ENCODE peak calls at places on chromosome 5, in seven cellular contexts. One of them, this sample, is unnamed.

GRCh38 chr5:140633081-140633471 is at the start of gene CD14:
- DNase-seq in GM23248: peak
- DNase-seq in GM23338: peak
- DNase-seq in mammary epithelial cell: peak
- DNase-seq in neural progenitor cell: no peak
- DNase-seq in fibroblast of lung: peak
- DNase-seq in PC-3: peak
- DNase-seq in this sample: peak

GRCh38 chr5:72951850-72952468 is 3.9 kb upstream of the FCHO2 start:
- DNase-seq in PC-3: peak
- DNase-seq in fibroblast of lung: peak
- DNase-seq in neural progenitor cell: no peak
- DNase-seq in GM23338: no peak
- DNase-seq in GM23248: peak
- DNase-seq in mammary epithelial cell: peak
- DNase-seq in this sample: no peak

GRCh38 chr5:66553368-66553912 is 42.8 kb upstream of the MAST4 start:
- DNase-seq in mammary epithelial cell: no peak
- DNase-seq in neural progenitor cell: no peak
- DNase-seq in GM23248: no peak
- DNase-seq in PC-3: peak
- DNase-seq in fibroblast of lung: no peak
- DNase-seq in GM23338: no peak
- DNase-seq in this sample: no peak

GRCh38 chr5:80078921-80079320 is 43.8 kb downstream of the THBS4 start:
- DNase-seq in neural progenitor cell: no peak
- DNase-seq in PC-3: no peak
- DNase-seq in GM23338: no peak
- DNase-seq in GM23248: no peak
- DNase-seq in mammary epithelial cell: no peak
- DNase-seq in fibroblast of lung: no peak
- DNase-seq in this sample: no peak

GRCh38 chr5:17238521-17239041 is 21.1 kb downstream of the BASP1 start:
- DNase-seq in fibroblast of lung: peak
- DNase-seq in mammary epithelial cell: peak
- DNase-seq in neural progenitor cell: no peak
- DNase-seq in PC-3: peak
- DNase-seq in GM23338: no peak
- DNase-seq in GM23248: peak
- DNase-seq in this sample: peak

GRCh38 chr5:6717687-6718086 is 4.5 kb downstream of the TENT4A start:
- DNase-seq in mammary epithelial cell: no peak
- DNase-seq in GM23338: no peak
- DNase-seq in neural progenitor cell: no peak
- DNase-seq in GM23248: no peak
- DNase-seq in fibroblast of lung: no peak
- DNase-seq in PC-3: no peak
- DNase-seq in this sample: no peak

GRCh38 chr5:80656425-80656824 is 1.6 kb upstream of the DHFR start:
- DNase-seq in GM23338: peak
- DNase-seq in neural progenitor cell: no peak
- DNase-seq in PC-3: no peak
- DNase-seq in fibroblast of lung: no peak
- DNase-seq in mammary epithelial cell: no peak
- DNase-seq in GM23248: peak
- DNase-seq in this sample: peak

GRCh38 chr5:178120661-178121357 is 7.5 kb downstream of the N4BP3 start:
- DNase-seq in fibroblast of lung: peak
- DNase-seq in mammary epithelial cell: no peak
- DNase-seq in neural progenitor cell: peak
- DNase-seq in GM23248: peak
- DNase-seq in GM23338: peak
- DNase-seq in PC-3: peak
- DNase-seq in this sample: peak

GRCh38 chr5:52840286-52841050 is 52.8 kb downstream of the ITGA1 start:
- DNase-seq in fibroblast of lung: peak
- DNase-seq in GM23248: peak
- DNase-seq in GM23338: no peak
- DNase-seq in PC-3: no peak
- DNase-seq in neural progenitor cell: peak
- DNase-seq in mammary epithelial cell: no peak
- DNase-seq in this sample: peak

GRCh38 chr5:143227301-143227700 is 176.2 kb downstream of the NR3C1 start:
- DNase-seq in PC-3: no peak
- DNase-seq in mammary epithelial cell: no peak
- DNase-seq in fibroblast of lung: no peak
- DNase-seq in neural progenitor cell: no peak
- DNase-seq in GM23248: no peak
- DNase-seq in GM23338: no peak
- DNase-seq in this sample: no peak

GRCh38 chr5:92378961-92379611 is 996.0 kb upstream of the ARRDC3 start:
- DNase-seq in GM23248: peak
- DNase-seq in GM23338: peak
- DNase-seq in mammary epithelial cell: peak
- DNase-seq in fibroblast of lung: peak
- DNase-seq in PC-3: peak
- DNase-seq in neural progenitor cell: peak
- DNase-seq in this sample: no peak

GRCh38 chr5:126376443-126376842 is 46.8 kb upstream of the GRAMD2B start:
- DNase-seq in PC-3: no peak
- DNase-seq in GM23248: no peak
- DNase-seq in GM23338: no peak
- DNase-seq in mammary epithelial cell: no peak
- DNase-seq in neural progenitor cell: no peak
- DNase-seq in fibroblast of lung: no peak
- DNase-seq in this sample: no peak

GRCh38 chr5:150438873-150439546 is 10.5 kb downstream of the RPS14 start:
- DNase-seq in fibroblast of lung: no peak
- DNase-seq in GM23338: peak
- DNase-seq in mammary epithelial cell: no peak
- DNase-seq in GM23248: peak
- DNase-seq in PC-3: peak
- DNase-seq in neural progenitor cell: peak
- DNase-seq in this sample: no peak

GRCh38 chr5:178590141-178590923 is at the start of gene COL23A1:
- DNase-seq in GM23248: peak
- DNase-seq in mammary epithelial cell: peak
- DNase-seq in neural progenitor cell: peak
- DNase-seq in fibroblast of lung: peak
- DNase-seq in PC-3: peak
- DNase-seq in GM23338: peak
- DNase-seq in this sample: peak

GRCh38 chr5:72324186-72324825 is 4.1 kb downstream of the PTCD2 start:
- DNase-seq in GM23248: peak
- DNase-seq in GM23338: no peak
- DNase-seq in PC-3: peak
- DNase-seq in fibroblast of lung: no peak
- DNase-seq in neural progenitor cell: no peak
- DNase-seq in mammary epithelial cell: peak
- DNase-seq in this sample: no peak

GRCh38 chr5:43110606-43111170 is 10.0 kb upstream of the ZNF131 start:
- DNase-seq in mammary epithelial cell: no peak
- DNase-seq in fibroblast of lung: no peak
- DNase-seq in GM23338: peak
- DNase-seq in PC-3: peak
- DNase-seq in neural progenitor cell: peak
- DNase-seq in GM23248: no peak
- DNase-seq in this sample: no peak

GRCh38 chr5:95628154-95628810 is 8.4 kb downstream of the GPR150 start:
- DNase-seq in GM23248: no peak
- DNase-seq in PC-3: no peak
- DNase-seq in mammary epithelial cell: no peak
- DNase-seq in neural progenitor cell: no peak
- DNase-seq in GM23338: no peak
- DNase-seq in fibroblast of lung: no peak
- DNase-seq in this sample: no peak

GRCh38 chr5:116378007-116378831 is 196.4 kb downstream of the SEMA6A start:
- DNase-seq in neural progenitor cell: no peak
- DNase-seq in PC-3: no peak
- DNase-seq in GM23338: no peak
- DNase-seq in GM23248: no peak
- DNase-seq in mammary epithelial cell: no peak
- DNase-seq in fibroblast of lung: no peak
- DNase-seq in this sample: no peak

GRCh38 chr5:113487411-113487778 is 858 bp downstream of the MCC start:
- DNase-seq in GM23248: peak
- DNase-seq in neural progenitor cell: peak
- DNase-seq in fibroblast of lung: peak
- DNase-seq in PC-3: peak
- DNase-seq in mammary epithelial cell: peak
- DNase-seq in GM23338: peak
- DNase-seq in this sample: peak

GRCh38 chr5:113489299-113489698 is 1.0 kb upstream of the MCC start:
- DNase-seq in PC-3: peak
- DNase-seq in mammary epithelial cell: peak
- DNase-seq in GM23338: no peak
- DNase-seq in GM23248: peak
- DNase-seq in neural progenitor cell: no peak
- DNase-seq in fibroblast of lung: peak
- DNase-seq in this sample: peak

GRCh38 chr5:113490317-113490716 is 2.1 kb upstream of the MCC start:
- DNase-seq in GM23338: no peak
- DNase-seq in GM23248: no peak
- DNase-seq in neural progenitor cell: no peak
- DNase-seq in mammary epithelial cell: no peak
- DNase-seq in PC-3: no peak
- DNase-seq in fibroblast of lung: no peak
- DNase-seq in this sample: no peak

GRCh38 chr5:113488645-113489184 is 462 bp upstream of the MCC start:
- DNase-seq in PC-3: peak
- DNase-seq in GM23338: no peak
- DNase-seq in fibroblast of lung: no peak
- DNase-seq in neural progenitor cell: no peak
- DNase-seq in mammary epithelial cell: no peak
- DNase-seq in GM23248: peak
- DNase-seq in this sample: no peak

DNA sequence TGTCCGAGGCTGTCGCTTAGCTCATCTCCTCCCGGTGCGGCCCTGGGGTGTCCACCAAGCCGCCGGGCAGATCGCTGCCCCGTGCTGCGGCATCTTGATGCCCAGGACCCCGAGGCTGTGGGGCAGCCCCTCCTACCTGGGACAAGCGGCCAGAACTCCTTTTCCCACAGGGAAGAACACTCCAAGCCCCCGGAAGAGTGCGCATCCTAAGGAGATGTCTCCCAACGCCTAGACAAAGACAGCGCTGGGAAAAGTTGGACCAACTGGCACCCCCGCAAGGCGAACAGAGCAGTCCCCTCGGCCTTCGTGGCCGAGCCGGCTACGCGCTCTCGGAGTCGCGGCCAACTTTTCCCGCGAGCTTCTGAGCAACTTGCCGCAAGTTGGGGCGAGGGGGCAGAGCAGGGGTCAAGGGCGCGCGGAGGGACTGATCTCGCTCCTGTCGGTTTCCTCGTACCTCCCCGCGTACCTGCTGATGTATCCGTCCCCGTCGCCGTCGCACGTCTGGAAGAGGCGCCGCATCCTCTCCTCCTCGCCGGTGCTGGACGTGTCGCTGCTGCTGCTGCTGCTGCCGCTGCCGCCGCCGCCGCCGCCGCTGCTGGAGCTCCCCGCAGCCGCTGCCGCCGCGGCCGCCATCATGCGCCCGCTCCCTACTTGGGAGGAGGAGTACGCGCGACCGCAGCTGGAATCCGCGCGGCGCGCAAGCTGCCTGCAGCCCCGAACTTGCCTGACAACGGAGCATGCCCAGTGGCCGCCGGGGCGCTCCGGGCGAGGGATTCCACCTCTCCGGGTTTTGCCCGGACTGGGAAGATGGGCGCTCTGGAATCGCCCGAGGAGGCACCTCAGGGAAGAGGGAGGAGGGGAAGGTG is at the start of gene MCC:
- DNase-seq in GM23338: peak
- DNase-seq in neural progenitor cell: peak
- DNase-seq in fibroblast of lung: peak
- DNase-seq in mammary epithelial cell: peak
- DNase-seq in PC-3: peak
- DNase-seq in GM23248: peak
- DNase-seq in this sample: peak
- TF ChIP-seq EZH2 in GM23338: no peak
- TF ChIP-seq EZH2 in neural progenitor cell: peak
- TF ChIP-seq EZH2 in fibroblast of lung: peak
- TF ChIP-seq EZH2 in mammary epithelial cell: no peak
- TF ChIP-seq EZH2 in PC-3: no peak
- TF ChIP-seq EZH2 in GM23248: no peak
- TF ChIP-seq EZH2 in this sample: peak

GRCh38 chr5:172867761-172868435 is 33.8 kb downstream of the ERGIC1 start:
- DNase-seq in fibroblast of lung: no peak
- DNase-seq in mammary epithelial cell: no peak
- DNase-seq in PC-3: no peak
- DNase-seq in GM23248: peak
- DNase-seq in GM23338: no peak
- DNase-seq in neural progenitor cell: no peak
- DNase-seq in this sample: no peak

GRCh38 chr5:172866802-172867748 is 33.0 kb downstream of the ERGIC1 start:
- DNase-seq in fibroblast of lung: peak
- DNase-seq in GM23248: no peak
- DNase-seq in mammary epithelial cell: no peak
- DNase-seq in PC-3: no peak
- DNase-seq in neural progenitor cell: no peak
- DNase-seq in GM23338: peak
- DNase-seq in this sample: no peak

GRCh38 chr5:172864747-172865146 is 30.7 kb downstream of the ERGIC1 start:
- DNase-seq in GM23338: no peak
- DNase-seq in mammary epithelial cell: no peak
- DNase-seq in GM23248: no peak
- DNase-seq in PC-3: no peak
- DNase-seq in fibroblast of lung: peak
- DNase-seq in neural progenitor cell: no peak
- DNase-seq in this sample: no peak

GRCh38 chr5:172868436-172868923 is 34.4 kb downstream of the ERGIC1 start:
- DNase-seq in GM23338: no peak
- DNase-seq in PC-3: peak
- DNase-seq in mammary epithelial cell: peak
- DNase-seq in neural progenitor cell: no peak
- DNase-seq in GM23248: peak
- DNase-seq in fibroblast of lung: peak
- DNase-seq in this sample: no peak

GRCh38 chr5:172866378-172866777 is 32.3 kb downstream of the ERGIC1 start:
- DNase-seq in fibroblast of lung: no peak
- DNase-seq in GM23248: no peak
- DNase-seq in GM23338: no peak
- DNase-seq in mammary epithelial cell: no peak
- DNase-seq in PC-3: no peak
- DNase-seq in neural progenitor cell: no peak
- DNase-seq in this sample: no peak
- H3K27ac ChIP-seq in fibroblast of lung: no peak
- H3K27ac ChIP-seq in GM23248: no peak
- H3K27ac ChIP-seq in GM23338: peak
- H3K27ac ChIP-seq in mammary epithelial cell: no peak
- H3K27ac ChIP-seq in PC-3: no peak
- H3K27ac ChIP-seq in neural progenitor cell: no peak
- H3K27ac ChIP-seq in this sample: no peak

GRCh38 chr5:135038829-135039525 is 4.9 kb upstream of the PITX1 start:
- DNase-seq in PC-3: no peak
- DNase-seq in mammary epithelial cell: peak
- DNase-seq in GM23248: peak
- DNase-seq in fibroblast of lung: no peak
- DNase-seq in GM23338: peak
- DNase-seq in neural progenitor cell: peak
- DNase-seq in this sample: no peak
- TF ChIP-seq EZH2 in PC-3: no peak
- TF ChIP-seq EZH2 in mammary epithelial cell: peak
- TF ChIP-seq EZH2 in GM23248: peak
- TF ChIP-seq EZH2 in fibroblast of lung: peak
- TF ChIP-seq EZH2 in GM23338: peak
- TF ChIP-seq EZH2 in neural progenitor cell: peak
- TF ChIP-seq EZH2 in this sample: peak

GRCh38 chr5:174058433-174059122 is 13.1 kb downstream of the NSG2 start:
- DNase-seq in neural progenitor cell: no peak
- DNase-seq in PC-3: no peak
- DNase-seq in fibroblast of lung: no peak
- DNase-seq in GM23338: no peak
- DNase-seq in GM23248: no peak
- DNase-seq in mammary epithelial cell: no peak
- DNase-seq in this sample: no peak
- H3K27ac ChIP-seq in neural progenitor cell: no peak
- H3K27ac ChIP-seq in PC-3: no peak
- H3K27ac ChIP-seq in fibroblast of lung: no peak
- H3K27ac ChIP-seq in GM23338: no peak
- H3K27ac ChIP-seq in GM23248: no peak
- H3K27ac ChIP-seq in mammary epithelial cell: no peak
- H3K27ac ChIP-seq in this sample: no peak

This sample was measured in A673.